ENCODE peak calls at places on chromosome 16, in eight cellular contexts. O is heart left ventricle; G is left ventricle myocardium inferior; Y is colonic mucosa; J is fibroblast of lung; N is CD4-positive, alpha-beta T cell; L is CD8-positive, alpha-beta T cell; T is upper lobe of right lung. A is an unnamed sample. For H3K9me3 and H3K27me3, the result is how much of the 10 kb centered on the place peaks cover.

GRCh38 chr16:73043828-73044493 is 4.0 kb downstream of the ZFHX3 start:
- DNase-seq in L (no peak), J (peak), Y (no peak), O (no peak), T (no peak), G (no peak), N (no peak), A (no peak)

GRCh38 chr16:67552476-67552875 is 9.8 kb upstream of the CTCF start:
- DNase-seq in O (no peak), L (no peak), T (no peak), J (no peak), G (no peak), N (no peak), Y (peak), A (no peak)

GRCh38 chr16:59601452-59601851 is 867.3 kb upstream of the GOT2 start:
- DNase-seq in N (no peak), G (no peak), L (no peak), T (no peak), J (no peak), Y (no peak), O (no peak), A (no peak)

GRCh38 chr16:52497067-52497816 is 49.7 kb downstream of the TOX3 start:
- DNase-seq in J (peak), O (no peak), G (no peak), N (no peak), Y (peak), T (no peak), L (no peak), A (no peak)

GRCh38 chr16:2835638-2836493 is 5.8 kb downstream of the ZG16B start:
- DNase-seq in O (peak), N (no peak), G (no peak), T (peak), Y (peak), J (peak), L (no peak), A (peak)

GRCh38 chr16:88731699-88732098 is 25.4 kb downstream of the CTU2 start:
- DNase-seq in T (no peak), N (no peak), J (no peak), O (no peak), L (no peak), G (no peak), Y (no peak), A (no peak)

GRCh38 chr16:13808075-13808474 is 111.9 kb upstream of the ERCC4 start:
- DNase-seq in G (no peak), O (no peak), T (no peak), J (no peak), L (no peak), N (no peak), Y (no peak), A (no peak)

GRCh38 chr16:1791256-1791942 is 2.1 kb downstream of the IGFALS start:
- DNase-seq in J (no peak), Y (peak), T (peak), G (no peak), N (no peak), O (no peak), L (no peak), A (peak)

GRCh38 chr16:72876221-72876620 is 171.7 kb downstream of the ZFHX3 start:
- DNase-seq in Y (peak), N (no peak), T (peak), J (peak), L (no peak), O (peak), G (peak), A (no peak)

GRCh38 chr16:14572535-14572934 is 57.5 kb downstream of the PARN start:
- DNase-seq in L (no peak), J (no peak), O (no peak), N (no peak), Y (no peak), T (no peak), G (no peak), A (no peak)

GRCh38 chr16:69330286-69331109 is at the start of gene PDF:
- DNase-seq in T (peak), N (peak), Y (peak), O (peak), G (peak), J (peak), L (peak), A (peak)
- TF ChIP-seq CTCF in T (no peak), N (no peak), Y (no peak), O (no peak), G (no peak), J (no peak), L (no peak), A (no peak)

GRCh38 chr16:5428932-5429331 is 331.3 kb upstream of the EEF2KMT start:
- DNase-seq in G (no peak), O (no peak), T (no peak), L (no peak), J (peak), N (no peak), Y (peak), A (no peak)

GRCh38 chr16:5430598-5430997 is 333.0 kb upstream of the EEF2KMT start:
- DNase-seq in G (no peak), Y (no peak), O (no peak), T (no peak), L (no peak), N (no peak), J (no peak), A (no peak)

GRCh38 chr16:5422643-5423496 is 325.3 kb upstream of the EEF2KMT start:
- DNase-seq in G (no peak), L (no peak), J (no peak), N (no peak), T (no peak), Y (no peak), O (no peak), A (no peak)

GRCh38 chr16:5432166-5432565 is 334.6 kb upstream of the EEF2KMT start:
- DNase-seq in L (no peak), N (no peak), G (no peak), O (no peak), J (no peak), T (no peak), Y (no peak), A (no peak)

GRCh38 chr16:5427571-5427970 is 330.0 kb upstream of the EEF2KMT start:
- DNase-seq in O (no peak), T (no peak), G (no peak), L (no peak), Y (no peak), N (no peak), J (no peak), A (no peak)
- H3K9me3 ChIP-seq in O (under half), T (under half), G (under half), L (under half), Y (under half), N (under half), J (under half), A (under half)

GRCh38 chr16:86446279-86446678 is 64.0 kb upstream of the FOXF1 start:
- DNase-seq in Y (no peak), N (no peak), O (no peak), T (no peak), J (no peak), G (no peak), L (no peak), A (no peak)
- H3K27me3 ChIP-seq in Y (under half), N (under half), O (under half), T (under half), J (under half), G (half or more), L (under half), A (under half)

DNA sequence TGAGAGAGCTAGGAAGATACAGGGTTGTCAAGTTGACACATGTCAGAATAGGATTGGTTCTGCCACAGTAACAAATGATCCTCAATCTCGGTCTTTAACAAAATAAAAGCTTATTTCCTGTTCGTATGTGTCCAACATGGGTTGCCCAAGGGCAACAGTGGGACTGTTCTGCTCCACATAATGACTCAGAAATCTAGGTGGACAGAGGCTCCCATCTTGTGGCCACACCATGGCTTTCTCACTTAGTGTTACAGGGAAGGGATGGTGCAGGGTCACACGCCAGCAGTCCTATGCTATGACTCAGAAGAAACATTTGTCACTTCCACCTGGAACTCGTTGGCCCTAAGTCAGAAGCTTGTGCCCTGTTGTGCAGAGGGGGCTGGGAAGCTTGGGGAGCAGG is 364.9 kb downstream of the SNX29 start:
- DNase-seq in N (no peak), J (peak), G (no peak), Y (no peak), T (no peak), L (no peak), O (no peak), A (no peak)
- TF ChIP-seq CTCF in N (no peak), J (no peak), G (peak), Y (no peak), T (no peak), L (no peak), O (no peak), A (no peak)

GRCh38 chr16:35440875-35441274 is 1981.5 kb downstream of the TP53TG3F start:
- DNase-seq in L (no peak), T (no peak), Y (no peak), O (no peak), J (no peak), G (no peak), N (no peak), A (no peak)
- H3K9me3 ChIP-seq in L (under half), T (under half), Y (under half), O (under half), J (under half), G (under half), N (under half), A (half or more)

DNA sequence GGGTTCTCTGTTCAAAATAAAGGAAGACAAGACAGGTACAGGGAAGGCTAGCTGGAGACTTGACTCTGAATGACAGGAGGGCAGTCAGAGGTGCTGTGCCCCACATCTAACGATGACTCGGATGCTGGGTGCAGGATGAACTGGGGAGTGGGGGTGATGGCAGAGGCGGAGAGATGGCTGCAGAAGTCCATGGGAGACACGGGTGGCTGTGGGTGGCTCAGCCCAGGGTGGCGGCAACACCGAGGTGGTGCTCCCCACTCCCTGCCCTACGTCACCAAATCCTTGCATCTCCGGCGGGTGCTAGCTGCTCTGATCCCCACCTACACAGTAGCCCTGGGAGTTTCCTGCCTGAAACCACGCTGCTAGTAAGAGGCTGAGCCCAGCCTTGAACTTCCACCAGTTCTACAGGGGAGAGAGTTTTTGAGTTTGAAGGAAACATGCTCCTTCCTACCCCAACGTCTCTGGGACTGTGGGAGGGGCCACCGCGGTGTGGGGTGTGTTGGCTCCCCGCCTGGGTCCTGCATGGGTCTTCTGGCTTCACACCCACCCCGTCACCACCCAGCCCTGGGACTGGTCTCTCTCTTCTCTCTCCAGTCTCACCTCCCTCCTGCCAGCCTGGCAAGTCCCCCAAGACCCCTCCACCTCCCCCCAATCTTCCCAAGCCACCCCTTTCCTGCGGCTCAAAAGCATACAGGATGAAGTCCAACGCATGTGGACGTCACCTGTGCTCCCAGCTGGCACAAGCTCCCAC is 4.5 kb downstream of the GSG1L start:
- DNase-seq in T (no peak), L (no peak), G (no peak), Y (no peak), O (no peak), N (no peak), J (no peak), A (no peak)
- H3K27me3 ChIP-seq in T (half or more), L (under half), G (half or more), Y (under half), O (half or more), N (half or more), J (under half), A (half or more)

GRCh38 chr16:84931506-84931905 is 79.8 kb downstream of the ZDHHC7 start:
- DNase-seq in J (no peak), O (no peak), N (no peak), G (no peak), T (no peak), Y (no peak), L (no peak), A (no peak)

GRCh38 chr16:84928679-84929420 is 82.5 kb downstream of the ZDHHC7 start:
- DNase-seq in J (no peak), L (no peak), T (no peak), G (peak), N (no peak), Y (peak), O (peak), A (no peak)

GRCh38 chr16:84931107-84931494 is 80.2 kb downstream of the ZDHHC7 start:
- DNase-seq in L (no peak), T (no peak), N (no peak), J (no peak), O (no peak), Y (no peak), G (no peak), A (no peak)

GRCh38 chr16:84929421-84930297 is 81.7 kb downstream of the ZDHHC7 start:
- DNase-seq in J (no peak), O (no peak), Y (no peak), G (peak), L (no peak), N (no peak), T (no peak), A (no peak)

GRCh38 chr16:84930298-84931106 is 80.8 kb downstream of the ZDHHC7 start:
- DNase-seq in N (no peak), Y (no peak), J (no peak), G (no peak), L (no peak), T (no peak), O (no peak), A (no peak)
- TF ChIP-seq CTCF in N (no peak), Y (no peak), J (no peak), G (no peak), L (no peak), T (no peak), O (no peak), A (no peak)

DNA sequence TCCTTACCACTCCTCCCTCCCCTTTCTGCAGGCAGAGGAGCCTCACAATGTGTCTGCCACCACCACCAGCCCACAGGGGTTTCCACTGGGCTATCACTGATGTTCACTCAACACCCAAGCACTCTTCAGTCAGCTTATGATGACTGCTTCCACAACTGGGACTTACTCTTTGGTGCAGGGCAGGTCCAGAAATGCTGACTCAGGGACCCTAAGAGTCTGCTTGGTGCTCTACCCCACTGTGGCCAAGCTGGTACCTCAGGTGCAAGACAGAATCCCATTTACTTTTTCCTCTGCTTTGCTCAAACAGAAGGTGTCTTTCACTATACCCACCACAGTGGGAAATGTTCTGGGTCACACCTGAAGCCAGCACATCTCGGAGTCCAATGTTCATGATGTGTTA is 40.1 kb downstream of the ZNF267 start:
- DNase-seq in G (no peak), Y (no peak), L (no peak), T (no peak), N (no peak), O (no peak), J (no peak), A (no peak)
- H3K9me3 ChIP-seq in G (half or more), Y (under half), L (half or more), T (half or more), N (half or more), O (under half), J (under half), A (under half)